ENCODE peak calls at places on chromosomes 7 and 10, in ten cellular contexts. Y, U, R, W, D, A, P, F, E and H are unnamed samples.
A peak's percentile ranks its signal among the peaks of the same experiment; 100 is the strongest.

GRCh38 chr7:107138696-107139420 is 29.9 kb upstream of the HBP1 start:
- DNase-seq in Y (no peak), U (no peak), R (no peak), W (no peak), D (no peak), A (no peak), P (no peak), F (no peak), E (no peak), H (no peak)

GRCh38 chr10:88232029-88232895 is 350.9 kb downstream of the RNLS start:
- DNase-seq in Y (peak; percentile 48), U (no peak), R (no peak), W (no peak), D (no peak), A (peak; percentile 73), P (peak; percentile 42), F (no peak), E (peak; percentile 90), H (no peak)

GRCh38 chr7:50221028-50221427 is 83.5 kb upstream of the IKZF1 start:
- DNase-seq in Y (no peak), U (no peak), R (no peak), W (no peak), D (no peak), A (no peak), P (no peak), F (no peak), E (no peak), H (no peak)

GRCh38 chr10:50326757-50327701 is 75.7 kb upstream of the ASAH2 start:
- DNase-seq in Y (peak; percentile 78), U (no peak), R (no peak), W (no peak), D (no peak), A (peak; percentile 85), P (no peak), F (no peak), E (peak; percentile 86), H (no peak)

GRCh38 chr10:70232859-70233108 is 445 bp downstream of the PPA1 start:
- DNase-seq in Y (no peak), U (no peak), R (no peak), W (no peak), D (no peak), A (no peak), P (no peak), F (no peak), E (no peak), H (no peak)

GRCh38 chr7:55477781-55478374 is 94.4 kb downstream of the VOPP1 start:
- DNase-seq in Y (peak; percentile 96), U (no peak), R (no peak), W (no peak), D (no peak), A (peak; percentile 82), P (no peak), F (no peak), E (peak; percentile 51), H (no peak)

GRCh38 chr10:126252884-126253612 is 135.2 kb downstream of the ADAM12 start:
- DNase-seq in Y (peak; percentile 100), U (no peak), R (no peak), W (no peak), D (no peak), A (peak; percentile 98), P (no peak), F (no peak), E (peak; percentile 95), H (no peak)

GRCh38 chr10:43196131-43196980 is 58.1 kb downstream of the CSGALNACT2 start:
- DNase-seq in Y (no peak), U (no peak), R (no peak), W (peak; percentile 10), D (no peak), A (no peak), P (no peak), F (no peak), E (no peak), H (no peak)

GRCh38 chr10:71371750-71372166 is 25.0 kb upstream of the CDH23 start:
- DNase-seq in Y (no peak), U (no peak), R (no peak), W (no peak), D (no peak), A (no peak), P (no peak), F (no peak), E (no peak), H (no peak)

GRCh38 chr10:73076361-73077183 is 20.1 kb downstream of the P4HA1 start:
- DNase-seq in Y (peak; percentile 82), U (no peak), R (no peak), W (no peak), D (no peak), A (peak; percentile 81), P (peak; percentile 41), F (no peak), E (peak; percentile 89), H (no peak)

GRCh38 chr7:77441046-77441445 is 24.9 kb upstream of the GSAP start:
- DNase-seq in Y (no peak), U (no peak), R (no peak), W (no peak), D (no peak), A (peak; percentile 46), P (no peak), F (no peak), E (no peak), H (no peak)

GRCh38 chr7:6590645-6591110 is 857 bp downstream of the INTS15 start:
- DNase-seq in Y (no peak), U (no peak), R (no peak), W (no peak), D (no peak), A (no peak), P (no peak), F (no peak), E (peak; percentile 23), H (no peak)

DNA sequence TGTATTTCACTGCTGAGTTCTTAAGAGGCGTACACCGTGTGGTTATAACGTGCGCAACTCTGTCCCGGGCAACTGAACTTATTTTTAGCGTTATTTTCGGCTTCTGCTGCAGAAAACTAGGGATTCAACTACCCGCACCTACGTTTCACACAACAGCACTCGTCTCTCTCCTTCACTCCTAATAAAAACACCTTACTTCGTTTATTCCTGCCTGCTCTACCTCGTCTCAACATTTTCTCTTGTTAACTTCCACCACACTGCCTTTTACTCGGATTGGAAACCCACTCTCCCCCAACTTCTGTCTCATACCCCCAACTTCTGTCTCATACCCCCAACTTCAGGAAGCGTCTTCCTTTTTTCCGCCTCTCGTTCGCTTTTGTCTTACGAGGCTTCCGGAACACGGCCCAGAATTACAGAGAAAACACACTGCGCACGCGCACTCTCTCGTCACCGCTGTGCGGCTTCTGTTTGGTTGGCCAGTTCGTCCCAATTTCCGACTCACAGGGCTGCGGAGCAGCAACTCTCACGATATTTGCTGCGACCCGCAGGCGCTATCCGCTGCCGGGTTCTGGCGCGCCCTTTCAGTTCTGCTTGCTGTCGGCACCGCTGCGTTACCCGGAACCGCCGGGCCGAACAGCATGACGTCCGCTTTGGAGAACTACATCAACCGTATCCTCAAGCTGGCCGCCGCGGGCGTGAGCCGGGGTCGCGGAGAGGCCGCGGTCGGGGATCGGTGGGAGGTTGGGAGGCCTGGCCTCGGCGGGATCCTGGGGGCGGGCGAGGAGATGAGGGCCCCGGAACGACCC is at the start of gene LSM8:
- DNase-seq in Y (peak; percentile 95), U (peak; percentile 95), R (peak; percentile 95), W (peak; percentile 87), D (peak; percentile 93), A (peak; percentile 99), P (peak; percentile 98), F (peak; percentile 94), E (peak; percentile 99), H (peak; percentile 94)
- TF ChIP-seq CTCF in Y (no peak), U (no peak), R (no peak), W (no peak), D (no peak), A (no peak), P (no peak), F (no peak), E (no peak), H (no peak)

GRCh38 chr7:157926107-157926506 is 589.3 kb downstream of the DNAJB6 start:
- DNase-seq in Y (no peak), U (no peak), R (no peak), W (no peak), D (no peak), A (no peak), P (no peak), F (no peak), E (no peak), H (no peak)
- TF ChIP-seq CTCF in Y (no peak), U (no peak), R (no peak), W (no peak), D (no peak), A (no peak), P (no peak), F (no peak), E (no peak), H (no peak)

GRCh38 chr10:86103391-86104101 is 263.0 kb downstream of the GRID1 start:
- DNase-seq in Y (no peak), U (no peak), R (no peak), W (no peak), D (no peak), A (no peak), P (no peak), F (no peak), E (no peak), H (no peak)
- TF ChIP-seq CTCF in Y (no peak), U (no peak), R (no peak), W (no peak), D (no peak), A (no peak), P (no peak), F (no peak), E (no peak), H (no peak)

GRCh38 chr10:14093735-14094484 is 236.8 kb downstream of the FRMD4A start:
- DNase-seq in Y (peak; percentile 17), U (peak; percentile 18), R (no peak), W (no peak), D (peak; percentile 17), A (peak; percentile 72), P (no peak), F (no peak), E (peak; percentile 70), H (no peak)
- TF ChIP-seq CTCF in Y (peak; percentile 59), U (peak; percentile 28), R (no peak), W (no peak), D (peak; percentile 49), A (peak; percentile 62), P (peak; percentile 21), F (peak; percentile 26), E (peak; percentile 63), H (no peak)

DNA sequence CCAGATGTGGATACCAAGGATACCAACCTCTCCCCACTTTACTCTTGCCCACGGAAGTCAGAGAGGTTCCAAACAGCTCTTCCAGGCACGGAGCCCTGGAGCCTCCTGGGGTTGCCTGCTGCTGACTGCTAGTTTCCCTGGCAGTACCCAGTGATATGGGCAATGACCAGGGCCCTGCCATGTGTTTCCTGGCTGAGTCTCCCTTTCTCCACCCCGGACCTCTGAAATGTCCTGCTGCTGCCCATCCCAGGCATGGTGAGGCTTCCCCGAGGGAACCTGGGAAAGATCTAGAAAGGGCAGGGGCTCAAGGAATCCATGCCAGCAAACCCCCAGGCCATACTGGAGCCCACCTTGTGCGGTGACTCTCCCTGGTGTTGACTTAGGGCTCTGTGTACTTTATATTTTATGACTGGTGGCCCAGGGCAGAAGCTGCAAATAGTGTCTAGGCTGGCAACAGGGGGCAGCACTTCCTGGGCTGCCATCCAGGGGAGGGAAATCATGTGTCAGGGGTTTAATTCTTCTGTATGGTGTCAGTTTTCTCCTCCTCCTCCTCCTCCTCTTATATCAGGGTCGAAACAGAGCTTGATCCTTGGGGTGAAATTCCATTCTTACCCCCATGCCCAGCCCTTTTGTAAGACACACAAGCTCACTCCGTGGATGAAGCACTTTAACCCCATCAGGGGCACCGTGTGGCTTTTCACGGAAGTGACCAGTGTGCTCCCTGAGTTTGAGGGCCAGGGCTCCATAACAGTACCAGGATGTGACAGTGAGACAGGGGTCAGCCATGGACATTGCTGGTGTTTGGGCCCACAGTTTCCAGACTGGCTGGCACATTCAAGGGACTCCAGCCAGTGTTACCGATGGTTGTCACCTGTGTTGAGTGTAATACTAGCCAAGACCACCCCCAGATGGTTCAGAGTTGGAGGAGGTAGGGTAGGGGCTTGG is 62.4 kb upstream of the GDF10 start:
- DNase-seq in Y (no peak), U (no peak), R (no peak), W (no peak), D (no peak), A (no peak), P (no peak), F (peak; percentile 4), E (no peak), H (no peak)
- TF ChIP-seq CTCF in Y (no peak), U (no peak), R (no peak), W (no peak), D (no peak), A (no peak), P (no peak), F (no peak), E (no peak), H (no peak)